ENCODE peak calls at places on chromosomes 16 and 17, in ten cellular contexts. One of them, this sample, is unnamed.

GRCh38 chr16:1107731-1108130 is 11.7 kb upstream of the C1QTNF8 start:
- DNase-seq in pancreas: no peak
- DNase-seq in lung: no peak
- DNase-seq in H9: no peak
- DNase-seq in WTC11: no peak
- DNase-seq in AG04450: no peak
- DNase-seq in mesothelial cell of epicardium: no peak
- DNase-seq in CD4-positive, alpha-beta T cell: no peak
- DNase-seq in left ventricle myocardium inferior: no peak
- DNase-seq in AG04449: no peak
- DNase-seq in this sample: no peak

GRCh38 chr17:2690165-2691068 is 21.1 kb downstream of the CLUH start:
- DNase-seq in pancreas: peak
- DNase-seq in lung: peak
- DNase-seq in H9: peak
- DNase-seq in WTC11: no peak
- DNase-seq in AG04450: no peak
- DNase-seq in mesothelial cell of epicardium: no peak
- DNase-seq in CD4-positive, alpha-beta T cell: no peak
- DNase-seq in left ventricle myocardium inferior: no peak
- DNase-seq in AG04449: no peak
- DNase-seq in this sample: no peak

GRCh38 chr16:86405319-86405718 is 105.0 kb upstream of the FOXF1 start:
- DNase-seq in pancreas: no peak
- DNase-seq in lung: no peak
- DNase-seq in H9: no peak
- DNase-seq in WTC11: no peak
- DNase-seq in AG04450: no peak
- DNase-seq in mesothelial cell of epicardium: no peak
- DNase-seq in CD4-positive, alpha-beta T cell: no peak
- DNase-seq in left ventricle myocardium inferior: no peak
- DNase-seq in AG04449: no peak
- DNase-seq in this sample: no peak

GRCh38 chr17:55708575-55708974 is 14.1 kb downstream of the TMEM100 start:
- DNase-seq in pancreas: no peak
- DNase-seq in lung: no peak
- DNase-seq in H9: no peak
- DNase-seq in WTC11: no peak
- DNase-seq in AG04450: no peak
- DNase-seq in mesothelial cell of epicardium: no peak
- DNase-seq in CD4-positive, alpha-beta T cell: no peak
- DNase-seq in left ventricle myocardium inferior: no peak
- DNase-seq in AG04449: no peak
- DNase-seq in this sample: no peak

GRCh38 chr17:35132099-35132498 is 10.0 kb downstream of the NLE1 start:
- DNase-seq in pancreas: no peak
- DNase-seq in lung: no peak
- DNase-seq in H9: no peak
- DNase-seq in WTC11: no peak
- DNase-seq in AG04450: no peak
- DNase-seq in mesothelial cell of epicardium: no peak
- DNase-seq in CD4-positive, alpha-beta T cell: no peak
- DNase-seq in left ventricle myocardium inferior: no peak
- DNase-seq in AG04449: no peak
- DNase-seq in this sample: no peak

GRCh38 chr17:14805348-14805747 is 459.8 kb downstream of the PMP22 start:
- DNase-seq in pancreas: no peak
- DNase-seq in lung: no peak
- DNase-seq in H9: no peak
- DNase-seq in WTC11: peak
- DNase-seq in AG04450: no peak
- DNase-seq in mesothelial cell of epicardium: no peak
- DNase-seq in CD4-positive, alpha-beta T cell: no peak
- DNase-seq in left ventricle myocardium inferior: no peak
- DNase-seq in AG04449: no peak
- DNase-seq in this sample: no peak

GRCh38 chr16:31177136-31177535 is 2.8 kb upstream of the FUS start:
- DNase-seq in pancreas: no peak
- DNase-seq in lung: peak
- DNase-seq in H9: no peak
- DNase-seq in WTC11: no peak
- DNase-seq in AG04450: no peak
- DNase-seq in mesothelial cell of epicardium: no peak
- DNase-seq in CD4-positive, alpha-beta T cell: peak
- DNase-seq in left ventricle myocardium inferior: no peak
- DNase-seq in AG04449: no peak
- DNase-seq in this sample: no peak

GRCh38 chr16:28180660-28181556 is 30.9 kb downstream of the XPO6 start:
- DNase-seq in pancreas: no peak
- DNase-seq in lung: no peak
- DNase-seq in H9: no peak
- DNase-seq in WTC11: no peak
- DNase-seq in AG04450: no peak
- DNase-seq in mesothelial cell of epicardium: no peak
- DNase-seq in CD4-positive, alpha-beta T cell: no peak
- DNase-seq in left ventricle myocardium inferior: no peak
- DNase-seq in AG04449: peak
- DNase-seq in this sample: no peak

GRCh38 chr16:12679660-12680272 is 123.9 kb downstream of the CPPED1 start:
- DNase-seq in pancreas: no peak
- DNase-seq in lung: no peak
- DNase-seq in H9: no peak
- DNase-seq in WTC11: no peak
- DNase-seq in AG04450: no peak
- DNase-seq in mesothelial cell of epicardium: no peak
- DNase-seq in CD4-positive, alpha-beta T cell: no peak
- DNase-seq in left ventricle myocardium inferior: no peak
- DNase-seq in AG04449: no peak
- DNase-seq in this sample: no peak

GRCh38 chr17:56499799-56500388 is 93.6 kb upstream of the NOG start:
- DNase-seq in pancreas: no peak
- DNase-seq in lung: no peak
- DNase-seq in H9: no peak
- DNase-seq in WTC11: no peak
- DNase-seq in AG04450: no peak
- DNase-seq in mesothelial cell of epicardium: no peak
- DNase-seq in CD4-positive, alpha-beta T cell: no peak
- DNase-seq in left ventricle myocardium inferior: no peak
- DNase-seq in AG04449: no peak
- DNase-seq in this sample: no peak

GRCh38 chr17:627051-627450 is 87.6 kb downstream of the VPS53 start:
- DNase-seq in pancreas: no peak
- DNase-seq in lung: no peak
- DNase-seq in H9: no peak
- DNase-seq in WTC11: no peak
- DNase-seq in AG04450: no peak
- DNase-seq in mesothelial cell of epicardium: no peak
- DNase-seq in CD4-positive, alpha-beta T cell: no peak
- DNase-seq in left ventricle myocardium inferior: no peak
- DNase-seq in AG04449: no peak
- DNase-seq in this sample: no peak
- TF ChIP-seq CTCF in pancreas: no peak
- TF ChIP-seq CTCF in lung: no peak
- TF ChIP-seq CTCF in H9: peak
- TF ChIP-seq CTCF in WTC11: no peak
- TF ChIP-seq CTCF in AG04450: no peak
- TF ChIP-seq CTCF in mesothelial cell of epicardium: no peak
- TF ChIP-seq CTCF in CD4-positive, alpha-beta T cell: no peak
- TF ChIP-seq CTCF in left ventricle myocardium inferior: no peak
- TF ChIP-seq CTCF in AG04449: no peak
- TF ChIP-seq CTCF in this sample: no peak

DNA sequence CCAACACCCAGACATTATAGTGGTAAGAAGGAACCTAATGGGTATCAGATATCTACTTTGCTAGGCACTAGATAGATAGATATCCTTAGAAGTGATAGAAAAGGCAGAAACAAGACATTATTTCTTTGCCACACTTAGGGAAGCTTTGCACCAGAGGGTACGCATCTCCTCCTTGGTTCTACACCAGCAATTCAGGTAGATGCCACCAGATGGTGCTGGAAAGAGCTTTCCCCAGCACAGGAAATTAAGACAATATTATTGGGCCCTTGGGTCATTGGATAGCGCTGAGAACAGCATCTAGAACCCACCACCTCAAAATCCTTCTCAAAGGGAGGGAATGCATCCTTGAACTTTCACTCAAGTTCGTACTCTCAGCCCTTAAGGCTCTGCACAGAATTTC is 173.8 kb upstream of the CCL2 start:
- DNase-seq in pancreas: no peak
- DNase-seq in lung: no peak
- DNase-seq in H9: peak
- DNase-seq in WTC11: peak
- DNase-seq in AG04450: no peak
- DNase-seq in mesothelial cell of epicardium: no peak
- DNase-seq in CD4-positive, alpha-beta T cell: no peak
- DNase-seq in left ventricle myocardium inferior: no peak
- DNase-seq in AG04449: no peak
- DNase-seq in this sample: no peak
- TF ChIP-seq CTCF in pancreas: no peak
- TF ChIP-seq CTCF in lung: no peak
- TF ChIP-seq CTCF in H9: peak
- TF ChIP-seq CTCF in WTC11: peak
- TF ChIP-seq CTCF in AG04450: peak
- TF ChIP-seq CTCF in mesothelial cell of epicardium: no peak
- TF ChIP-seq CTCF in CD4-positive, alpha-beta T cell: no peak
- TF ChIP-seq CTCF in left ventricle myocardium inferior: peak
- TF ChIP-seq CTCF in AG04449: no peak
- TF ChIP-seq CTCF in this sample: peak

GRCh38 chr17:69460963-69461922 is 46.7 kb downstream of the MAP2K6 start:
- DNase-seq in pancreas: no peak
- DNase-seq in lung: no peak
- DNase-seq in H9: no peak
- DNase-seq in WTC11: no peak
- DNase-seq in AG04450: no peak
- DNase-seq in mesothelial cell of epicardium: no peak
- DNase-seq in CD4-positive, alpha-beta T cell: no peak
- DNase-seq in left ventricle myocardium inferior: no peak
- DNase-seq in AG04449: no peak
- DNase-seq in this sample: no peak

GRCh38 chr17:69462882-69463281 is 48.4 kb downstream of the MAP2K6 start:
- DNase-seq in pancreas: no peak
- DNase-seq in lung: no peak
- DNase-seq in H9: no peak
- DNase-seq in WTC11: no peak
- DNase-seq in AG04450: no peak
- DNase-seq in mesothelial cell of epicardium: no peak
- DNase-seq in CD4-positive, alpha-beta T cell: no peak
- DNase-seq in left ventricle myocardium inferior: no peak
- DNase-seq in AG04449: no peak
- DNase-seq in this sample: no peak

GRCh38 chr17:69457603-69458002 is 43.1 kb downstream of the MAP2K6 start:
- DNase-seq in pancreas: no peak
- DNase-seq in lung: no peak
- DNase-seq in H9: no peak
- DNase-seq in WTC11: no peak
- DNase-seq in AG04450: no peak
- DNase-seq in mesothelial cell of epicardium: no peak
- DNase-seq in CD4-positive, alpha-beta T cell: no peak
- DNase-seq in left ventricle myocardium inferior: no peak
- DNase-seq in AG04449: no peak
- DNase-seq in this sample: no peak

GRCh38 chr17:69466451-69466850 is 52.0 kb downstream of the MAP2K6 start:
- DNase-seq in pancreas: no peak
- DNase-seq in lung: no peak
- DNase-seq in H9: peak
- DNase-seq in WTC11: no peak
- DNase-seq in AG04450: no peak
- DNase-seq in mesothelial cell of epicardium: no peak
- DNase-seq in CD4-positive, alpha-beta T cell: no peak
- DNase-seq in left ventricle myocardium inferior: no peak
- DNase-seq in AG04449: no peak
- DNase-seq in this sample: no peak

DNA sequence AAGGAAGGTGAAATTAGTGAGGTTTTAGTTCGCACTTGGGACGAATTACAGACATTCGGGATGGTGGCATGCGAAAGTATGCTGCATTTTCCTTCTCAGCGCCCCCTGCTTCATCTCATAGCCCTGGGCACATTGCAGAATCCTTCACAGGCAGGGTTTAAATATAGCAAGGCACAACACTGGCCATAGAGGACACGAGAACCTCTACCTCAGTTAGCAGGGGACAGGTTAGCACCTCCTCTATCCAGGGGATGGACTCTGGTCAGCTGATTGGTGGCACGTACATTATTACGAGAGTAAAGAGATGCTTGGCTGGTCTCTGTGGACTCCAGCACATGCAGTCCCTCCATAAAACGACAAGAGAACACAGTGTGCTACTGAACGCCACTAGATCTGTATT is 47.5 kb downstream of the MAP2K6 start:
- DNase-seq in pancreas: no peak
- DNase-seq in lung: no peak
- DNase-seq in H9: no peak
- DNase-seq in WTC11: no peak
- DNase-seq in AG04450: no peak
- DNase-seq in mesothelial cell of epicardium: no peak
- DNase-seq in CD4-positive, alpha-beta T cell: no peak
- DNase-seq in left ventricle myocardium inferior: no peak
- DNase-seq in AG04449: no peak
- DNase-seq in this sample: no peak
- TF ChIP-seq CTCF in pancreas: no peak
- TF ChIP-seq CTCF in lung: no peak
- TF ChIP-seq CTCF in H9: peak
- TF ChIP-seq CTCF in WTC11: no peak
- TF ChIP-seq CTCF in AG04450: no peak
- TF ChIP-seq CTCF in mesothelial cell of epicardium: no peak
- TF ChIP-seq CTCF in CD4-positive, alpha-beta T cell: no peak
- TF ChIP-seq CTCF in left ventricle myocardium inferior: no peak
- TF ChIP-seq CTCF in AG04449: no peak
- TF ChIP-seq CTCF in this sample: no peak

DNA sequence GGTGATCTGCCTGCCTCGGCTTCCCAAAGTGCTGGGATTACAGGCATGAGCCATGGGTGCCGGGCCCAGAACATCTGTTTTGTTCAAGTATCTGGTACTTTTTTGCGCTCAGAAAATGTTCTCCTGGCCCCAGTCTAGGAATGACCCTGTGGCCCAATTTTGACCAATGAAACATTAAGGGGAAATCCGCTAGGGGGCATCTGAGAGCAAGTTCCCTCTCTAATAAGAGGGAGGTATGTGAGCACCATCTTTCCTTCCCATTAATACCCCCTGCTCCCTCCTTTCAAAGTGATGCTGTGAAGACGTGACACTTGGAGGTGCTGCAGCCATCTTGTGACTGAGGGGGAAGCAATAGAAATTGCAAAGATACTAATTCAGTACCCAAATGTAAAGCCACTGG is 16.5 kb upstream of the CLEC3A start:
- DNase-seq in pancreas: no peak
- DNase-seq in lung: no peak
- DNase-seq in H9: no peak
- DNase-seq in WTC11: peak
- DNase-seq in AG04450: no peak
- DNase-seq in mesothelial cell of epicardium: no peak
- DNase-seq in CD4-positive, alpha-beta T cell: no peak
- DNase-seq in left ventricle myocardium inferior: no peak
- DNase-seq in AG04449: no peak
- DNase-seq in this sample: no peak
- TF ChIP-seq CTCF in pancreas: no peak
- TF ChIP-seq CTCF in lung: no peak
- TF ChIP-seq CTCF in H9: peak
- TF ChIP-seq CTCF in WTC11: peak
- TF ChIP-seq CTCF in AG04450: peak
- TF ChIP-seq CTCF in mesothelial cell of epicardium: peak
- TF ChIP-seq CTCF in CD4-positive, alpha-beta T cell: no peak
- TF ChIP-seq CTCF in left ventricle myocardium inferior: peak
- TF ChIP-seq CTCF in AG04449: peak
- TF ChIP-seq CTCF in this sample: peak

This sample was measured in CD14-positive monocyte.